ENCODE peak calls at places on chromosomes 4 and X, in ten cellular contexts. F is epithelial cell of esophagus, X is nephron progenitor cell, D is choroid plexus epithelial cell, A is GM20000, E is mesothelial cell of epicardium, K is foreskin fibroblast, G is cardiac fibroblast, Z is IMR-90, M is fibroblast of pulmonary artery. W is an unnamed sample.

GRCh38 chrX:151985955-151986354 is 11.5 kb upstream of the GABRE start:
- DNase-seq in D (peak), M (peak), F (peak), E (no peak), X (no peak), G (peak), A (no peak), Z (peak), K (peak), W (no peak)

GRCh38 chrX:37348237-37349130 is 680 bp upstream of the PRRG1 start:
- DNase-seq in M (peak), F (no peak), Z (peak), X (no peak), A (no peak), D (peak), G (peak), K (peak), E (no peak), W (no peak)

GRCh38 chrX:51395807-51396728 is 63.4 kb downstream of the NUDT10 start:
- DNase-seq in Z (no peak), M (no peak), F (peak), E (no peak), G (no peak), A (no peak), D (peak), K (no peak), X (no peak), W (no peak)

GRCh38 chr4:96352051-96352517 is 512.2 kb downstream of the PDHA2 start:
- DNase-seq in X (peak), K (no peak), Z (no peak), F (peak), E (no peak), G (peak), A (no peak), M (peak), D (peak), W (no peak)

GRCh38 chrX:39928704-39929439 is 168.9 kb downstream of the BCOR start:
- DNase-seq in M (no peak), A (no peak), F (peak), G (no peak), X (no peak), Z (no peak), E (no peak), K (no peak), D (no peak), W (no peak)

GRCh38 chr4:155690044-155690837 is 23.6 kb downstream of the GUCY1A1 start:
- DNase-seq in E (no peak), D (no peak), K (no peak), X (no peak), G (no peak), F (no peak), M (no peak), Z (no peak), A (no peak), W (no peak)

GRCh38 chrX:154404625-154405192 is 4.3 kb downstream of the DNASE1L1 start:
- DNase-seq in E (no peak), F (no peak), Z (no peak), D (no peak), G (no peak), X (no peak), M (no peak), A (no peak), K (no peak), W (no peak)

GRCh38 chr4:38857354-38858096 is 908 bp upstream of the TLR6 start:
- DNase-seq in Z (peak), A (peak), X (no peak), G (peak), F (peak), E (no peak), M (peak), K (peak), D (peak), W (peak)

GRCh38 chr4:102610007-102610406 is 108.8 kb downstream of the NFKB1 start:
- DNase-seq in E (no peak), Z (peak), X (no peak), G (peak), F (no peak), K (no peak), A (no peak), M (peak), D (peak), W (no peak)

GRCh38 chr4:126777649-126778048 is 855.1 kb upstream of the INTU start:
- DNase-seq in K (peak), D (peak), M (peak), A (no peak), F (peak), Z (peak), G (peak), X (no peak), E (no peak), W (no peak)

GRCh38 chr4:45160932-45161331 is 434.6 kb upstream of the GNPDA2 start:
- DNase-seq in G (no peak), A (peak), D (no peak), M (no peak), F (no peak), X (no peak), Z (no peak), K (no peak), E (no peak), W (no peak)

GRCh38 chrX:38768079-38768478 is 33.2 kb upstream of the MID1IP1 start:
- DNase-seq in M (peak), A (peak), G (peak), D (peak), K (peak), F (peak), X (no peak), E (no peak), Z (peak), W (no peak)

GRCh38 chrX:3811331-3812311 is 98.2 kb upstream of the PRKX start:
- DNase-seq in K (peak), X (no peak), Z (peak), D (peak), E (no peak), G (peak), M (peak), F (peak), A (peak), W (no peak)

GRCh38 chr4:20354120-20354519 is 102.4 kb downstream of the SLIT2 start:
- DNase-seq in A (no peak), F (no peak), E (no peak), D (no peak), M (no peak), X (peak), K (no peak), G (no peak), Z (no peak), W (no peak)

GRCh38 chrX:23820235-23820782 is 37.3 kb downstream of the SAT1 start:
- DNase-seq in X (no peak), G (peak), E (no peak), M (no peak), Z (no peak), F (peak), D (peak), A (no peak), K (no peak), W (no peak)

GRCh38 chr4:188005561-188005960 is 10.0 kb downstream of the ZFP42 start:
- DNase-seq in A (no peak), Z (no peak), D (no peak), F (no peak), G (no peak), M (no peak), K (no peak), X (no peak), E (no peak), W (no peak)

GRCh38 chr4:183078634-183079033 is 20.4 kb upstream of the WWC2 start:
- DNase-seq in X (no peak), E (no peak), G (no peak), M (no peak), A (no peak), F (no peak), Z (no peak), D (no peak), K (no peak), W (no peak)

GRCh38 chr4:3450643-3451042 is 8.9 kb downstream of the HGFAC start:
- DNase-seq in A (no peak), M (no peak), Z (no peak), G (no peak), F (no peak), X (no peak), D (no peak), K (no peak), E (no peak), W (no peak)

GRCh38 chr4:3449047-3449573 is 7.3 kb downstream of the HGFAC start:
- DNase-seq in X (no peak), F (no peak), G (no peak), D (no peak), K (no peak), A (no peak), M (no peak), E (no peak), Z (no peak), W (no peak)

GRCh38 chr4:3451956-3452355 is 10.2 kb downstream of the HGFAC start:
- DNase-seq in E (no peak), G (no peak), X (no peak), Z (peak), M (peak), D (peak), K (peak), A (no peak), F (peak), W (no peak)

GRCh38 chr4:3449574-3450534 is 8.1 kb downstream of the HGFAC start:
- DNase-seq in D (no peak), G (no peak), Z (no peak), K (no peak), F (no peak), M (no peak), X (no peak), E (no peak), A (no peak), W (no peak)

GRCh38 chr4:3452376-3452775 is 10.6 kb downstream of the HGFAC start:
- DNase-seq in E (no peak), D (peak), X (no peak), F (no peak), G (no peak), K (no peak), M (peak), Z (no peak), A (no peak), W (no peak)
- TF ChIP-seq CTCF in E (no peak), D (peak), X (peak), F (no peak), G (peak), K (peak), M (peak), Z (peak), A (peak), W (no peak)

DNA sequence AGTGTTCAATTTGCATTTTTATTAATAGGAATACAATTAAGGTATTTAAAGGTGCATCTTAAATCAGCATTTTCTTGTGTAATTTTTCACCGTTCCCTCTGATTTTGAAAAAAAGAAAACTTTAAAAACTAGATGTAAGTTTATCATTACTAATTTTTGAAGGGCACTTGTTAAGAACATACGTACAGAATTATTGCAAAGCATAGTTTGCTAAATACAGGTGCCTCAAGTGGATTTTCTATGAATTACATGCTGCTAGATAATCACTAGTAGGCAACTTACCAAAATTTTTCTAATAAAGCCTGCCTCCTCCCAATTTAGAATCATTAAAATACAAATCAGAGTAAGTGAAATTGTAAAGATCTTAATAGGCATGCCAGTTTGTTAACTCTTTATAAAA is 8.5 kb downstream of the CNKSR2 start:
- DNase-seq in A (no peak), D (peak), E (no peak), K (no peak), M (peak), F (no peak), Z (no peak), X (no peak), G (no peak), W (no peak)
- TF ChIP-seq CTCF in A (no peak), D (peak), E (peak), K (no peak), M (peak), F (peak), Z (no peak), X (peak), G (peak), W (peak)

DNA sequence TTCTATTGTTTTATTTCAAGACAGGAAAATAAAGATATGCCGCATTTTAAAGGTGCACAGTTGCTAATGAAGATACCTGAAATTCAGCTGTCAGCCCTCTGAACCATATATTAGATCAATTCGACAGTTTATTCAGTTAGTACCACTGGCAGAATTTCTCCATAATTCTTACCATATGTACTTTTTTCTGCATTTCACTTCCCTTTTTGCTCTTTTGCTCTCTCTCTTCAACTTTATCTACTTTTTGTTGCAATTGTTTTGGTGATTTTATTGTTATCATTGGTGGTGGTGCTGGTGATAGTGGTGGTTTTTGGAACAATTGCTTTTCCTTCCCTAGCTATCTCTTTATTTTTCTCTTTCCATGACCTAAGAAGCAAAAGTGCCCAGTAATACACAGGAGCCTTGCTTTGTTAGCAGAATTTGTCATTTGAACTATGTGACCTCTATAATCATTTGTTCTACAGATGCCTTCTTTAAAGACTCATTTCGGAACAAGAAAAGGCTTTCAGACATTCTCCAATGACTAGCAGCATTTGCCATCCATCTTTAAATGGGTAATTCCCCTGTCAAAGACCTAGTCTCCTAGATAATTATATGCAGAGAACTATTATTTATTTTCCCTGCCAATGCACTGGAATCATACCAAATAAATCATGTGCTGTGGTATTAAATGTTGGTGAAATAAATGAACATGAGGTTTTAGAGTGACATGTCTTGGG is 154.6 kb downstream of the GASK1B start:
- DNase-seq in G (no peak), E (no peak), Z (no peak), K (peak), X (no peak), M (peak), D (no peak), A (no peak), F (no peak), W (no peak)
- TF ChIP-seq CTCF in G (no peak), E (no peak), Z (no peak), K (no peak), X (no peak), M (no peak), D (no peak), A (no peak), F (no peak), W (no peak)

GRCh38 chr4:70544279-70544870 is 26.0 kb downstream of the AMTN start:
- DNase-seq in F (peak), G (peak), Z (peak), D (peak), M (peak), K (no peak), X (no peak), A (no peak), E (no peak), W (no peak)
- TF ChIP-seq CTCF in F (peak), G (peak), Z (peak), D (peak), M (peak), K (peak), X (peak), A (peak), E (peak), W (no peak)

GRCh38 chrX:13734278-13735172 is at the start of the genes OFD1 and TRAPPC2:
- DNase-seq in Z (peak), A (peak), G (peak), K (peak), F (peak), M (peak), E (peak), X (peak), D (peak), W (peak)
- TF ChIP-seq CTCF in Z (no peak), A (no peak), G (no peak), K (no peak), F (no peak), M (no peak), E (no peak), X (no peak), D (no peak), W (no peak)

GRCh38 chrX:143664302-143664701 is 28.4 kb upstream of the SLITRK4 start:
- DNase-seq in Z (no peak), K (no peak), F (peak), E (no peak), D (peak), X (no peak), A (no peak), G (peak), M (peak), W (no peak)
- TF ChIP-seq CTCF in Z (peak), K (peak), F (peak), E (peak), D (peak), X (peak), A (no peak), G (peak), M (peak), W (no peak)

DNA sequence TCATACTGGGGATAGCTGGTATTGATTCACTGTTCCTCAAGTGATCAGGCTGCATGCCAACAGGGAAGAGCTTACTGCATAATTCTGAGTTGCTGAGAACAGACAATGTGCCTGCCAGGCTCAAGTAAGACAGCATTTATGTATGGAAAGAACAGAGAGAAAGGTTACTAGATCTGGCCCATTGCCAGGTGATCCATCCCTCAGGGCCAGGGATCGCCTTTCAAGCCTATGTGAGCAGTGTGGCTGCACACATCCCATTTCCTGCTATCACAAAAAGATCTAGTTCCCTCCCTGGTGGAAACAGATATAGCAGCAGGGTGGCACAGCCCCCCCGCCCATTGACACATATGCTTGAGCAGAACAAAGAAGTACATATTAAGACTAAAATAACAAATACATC is 254.0 kb downstream of the TMA16 start:
- DNase-seq in M (no peak), G (no peak), K (no peak), D (peak), E (no peak), F (peak), X (no peak), A (no peak), Z (peak), W (no peak)
- TF ChIP-seq CTCF in M (no peak), G (no peak), K (no peak), D (no peak), E (no peak), F (no peak), X (no peak), A (no peak), Z (no peak), W (no peak)